ENCODE peak calls at places on chromosomes 16 and 17, in six cellular contexts. W is PC-3, P is GM23248, J is SK-N-SH, F is PC-9, C is GM23338. G is an unnamed sample. For H3F3A and H3K9me2, the result is how much of the 10 kb centered on the place peaks cover.

GRCh38 chr17:8013731-8014557 is 11.5 kb downstream of the GUCY2D start:
- DNase-seq in J (no peak), P (no peak), F (no peak), C (no peak), W (no peak), G (no peak)

GRCh38 chr17:42459983-42460300 is 1.3 kb downstream of the ATP6V0A1 start:
- DNase-seq in F (peak), P (peak), W (no peak), J (peak), C (no peak), G (peak)

GRCh38 chr17:45366691-45367090 is 49.9 kb upstream of the MAP3K14 start:
- DNase-seq in F (no peak), P (no peak), C (no peak), W (no peak), J (peak), G (no peak)

GRCh38 chr16:53235851-53236250 is 181.1 kb downstream of the CHD9 start:
- DNase-seq in C (no peak), F (no peak), P (peak), W (no peak), J (no peak), G (no peak)

GRCh38 chr16:66064811-66065530 is 301.5 kb upstream of the CDH5 start:
- DNase-seq in P (no peak), W (no peak), J (no peak), C (no peak), F (no peak), G (no peak)

GRCh38 chr16:86171329-86171728 is 272.4 kb downstream of the IRF8 start:
- DNase-seq in F (no peak), P (peak), W (no peak), C (no peak), J (no peak), G (no peak)

GRCh38 chr16:30121741-30122620 is 1.0 kb downstream of the MAPK3 start:
- DNase-seq in P (peak), W (no peak), J (peak), F (no peak), C (no peak), G (no peak)

GRCh38 chr16:57648125-57648524 is 19.7 kb downstream of the ADGRG1 start:
- DNase-seq in F (no peak), W (no peak), J (no peak), P (no peak), C (no peak), G (peak)

GRCh38 chr16:86509759-86510464 is 415 bp upstream of the FOXF1 start:
- DNase-seq in J (no peak), W (no peak), P (peak), F (no peak), C (peak), G (no peak)

GRCh38 chr17:82978765-82979349 is 100.6 kb upstream of the METRNL start:
- DNase-seq in C (no peak), W (no peak), F (no peak), J (no peak), P (no peak), G (no peak)

GRCh38 chr17:63431939-63432804 is 13.9 kb downstream of the CYB561 start:
- DNase-seq in P (peak), J (peak), F (no peak), W (peak), C (no peak), G (no peak)

GRCh38 chr17:76151896-76152454 is 10.9 kb upstream of the FOXJ1 start:
- DNase-seq in F (no peak), W (no peak), C (no peak), P (no peak), J (no peak), G (no peak)

GRCh38 chr16:12917653-12918052 is 16.3 kb downstream of the SHISA9 start:
- DNase-seq in F (peak), C (peak), P (no peak), J (no peak), W (no peak), G (no peak)

GRCh38 chr17:6799738-6800137 is 23.7 kb downstream of the FBXO39 start:
- DNase-seq in W (no peak), P (no peak), J (no peak), C (peak), F (no peak), G (no peak)

GRCh38 chr17:66403846-66404597 is 101.6 kb downstream of the PRKCA start:
- DNase-seq in F (no peak), W (no peak), P (no peak), C (no peak), J (no peak), G (no peak)

GRCh38 chr17:73695035-73695738 is 50.9 kb upstream of the SDK2 start:
- DNase-seq in C (no peak), F (no peak), W (no peak), P (no peak), J (no peak), G (no peak)

DNA sequence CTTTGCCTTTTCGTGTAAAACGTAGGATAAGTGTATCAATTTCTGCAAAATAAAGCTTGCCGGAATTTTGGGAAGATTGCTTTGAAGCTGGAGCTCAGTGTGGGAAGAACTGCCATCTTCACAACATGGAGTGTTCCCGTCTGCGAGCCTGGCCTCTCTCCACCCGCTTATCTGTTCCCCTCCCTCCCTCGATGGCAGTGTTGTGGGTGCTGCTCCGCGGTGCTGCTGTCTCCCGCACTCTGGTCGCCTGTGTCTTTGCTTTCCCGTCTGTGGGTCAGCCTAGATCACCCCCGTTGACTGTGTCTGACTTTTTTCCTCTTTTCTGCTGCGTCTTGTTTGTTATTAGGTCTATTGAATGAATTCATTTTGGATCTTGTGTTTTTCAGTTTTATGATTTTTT is 17.0 kb downstream of the ACSF3 start:
- DNase-seq in F (no peak), P (no peak), W (no peak), J (no peak), C (no peak), G (no peak)
- H3F3A ChIP-seq in F (under half), P (under half), W (under half), J (under half), C (under half), G (under half)

GRCh38 chr16:68332411-68333121 is 21.7 kb downstream of the PRMT7 start:
- DNase-seq in W (no peak), P (peak), F (no peak), J (peak), C (no peak), G (peak)
- H3K9me2 ChIP-seq in W (under half), P (under half), F (under half), J (under half), C (under half), G (under half)

DNA sequence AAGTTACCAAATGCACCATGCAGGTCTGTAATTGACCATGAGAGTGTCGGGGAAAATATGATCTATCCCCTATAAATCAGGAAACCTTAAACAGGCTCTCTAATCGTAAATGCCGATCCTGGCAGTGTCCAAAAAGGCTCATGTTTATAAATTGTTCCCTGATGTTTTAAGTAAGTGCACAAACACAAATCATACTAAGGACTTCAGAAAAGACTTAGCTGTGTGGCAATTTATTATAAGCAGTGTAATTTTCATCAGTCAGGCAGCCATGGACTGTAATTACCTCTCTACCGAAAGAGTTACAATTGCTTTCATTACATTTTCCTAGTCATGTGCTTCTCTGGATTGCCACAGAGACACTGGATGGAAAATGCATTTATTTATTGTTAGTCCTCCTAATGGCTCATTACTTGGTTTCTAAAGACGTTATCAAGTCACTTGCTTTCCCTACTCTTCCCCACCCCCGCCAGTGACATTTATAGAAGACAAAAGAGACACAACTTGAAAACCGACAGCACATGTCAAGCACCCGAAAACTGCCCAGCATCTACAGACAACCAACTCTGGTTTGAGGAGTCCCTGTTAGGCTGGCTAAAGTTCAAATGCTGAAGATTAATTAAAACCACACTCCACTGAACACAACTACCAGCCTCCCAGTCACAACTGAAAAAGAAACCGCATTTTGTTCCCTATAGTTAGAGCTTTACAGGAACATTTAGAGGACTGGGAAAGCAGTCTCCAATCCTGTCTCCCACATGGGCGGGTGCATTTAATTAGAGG is 73.3 kb upstream of the COX10 start:
- DNase-seq in P (peak), W (no peak), C (no peak), J (no peak), F (no peak), G (no peak)
- H3F3A ChIP-seq in P (under half), W (under half), C (under half), J (under half), F (under half), G (under half)

DNA sequence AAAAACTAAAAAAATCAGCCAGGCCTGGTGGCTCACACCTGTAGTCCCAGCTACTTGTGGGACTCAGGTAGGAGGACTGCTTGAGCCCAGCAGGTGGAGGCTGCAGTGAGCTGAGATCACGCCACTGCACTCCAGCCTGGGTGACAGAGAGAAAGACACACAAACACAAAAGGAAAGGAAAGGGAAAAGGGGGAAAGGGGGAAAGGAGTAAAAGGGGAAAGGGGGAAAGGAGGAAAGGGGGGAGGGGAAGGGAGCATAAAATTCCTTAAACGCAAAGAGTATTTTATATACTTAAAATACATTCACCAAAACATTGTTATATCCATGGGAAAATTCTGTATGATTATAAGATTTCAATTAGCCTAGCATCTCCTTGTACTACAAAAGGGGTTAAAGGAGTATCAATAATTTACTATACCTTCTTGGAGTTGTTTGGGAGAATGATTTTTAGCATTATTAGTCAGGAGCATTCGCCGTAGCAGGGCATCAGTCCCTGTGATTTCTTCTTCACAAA is 17.3 kb upstream of the BRIP1 start:
- DNase-seq in J (no peak), P (no peak), W (no peak), C (no peak), F (no peak), G (no peak)
- H3K9me2 ChIP-seq in J (under half), P (under half), W (under half), C (under half), F (under half), G (under half)